ENCODE peak calls at places on chromosomes 1 and 21, in nine cellular contexts. Q is IMR-90; U is tibial nerve; M is mammary epithelial cell; A is NB4; T is GM23338; S is foreskin fibroblast; B is CD8-positive, alpha-beta T cell; C is upper lobe of right lung. J is an unnamed sample.

GRCh38 chr1:31041529-31041928 is 24.0 kb downstream of the PUM1 start:
- DNase-seq in Q (no peak), U (no peak), M (no peak), A (peak), T (no peak), S (no peak), B (no peak), C (no peak), J (no peak)

GRCh38 chr1:248373761-248374160 is 1.8 kb upstream of the OR2T6 start:
- DNase-seq in Q (no peak), U (no peak), M (no peak), A (no peak), T (no peak), S (no peak), B (no peak), C (no peak), J (no peak)

GRCh38 chr21:46172863-46173528 is 11.3 kb downstream of the SPATC1L start:
- DNase-seq in Q (no peak), U (no peak), M (no peak), A (no peak), T (no peak), S (no peak), B (no peak), C (peak), J (peak)

GRCh38 chr1:206808615-206809014 is 36.3 kb upstream of the IL10 start:
- DNase-seq in Q (peak), U (peak), M (no peak), A (peak), T (peak), S (peak), B (peak), C (no peak), J (no peak)

GRCh38 chr1:224340711-224341384 is 10.9 kb upstream of the NVL start:
- DNase-seq in Q (no peak), U (no peak), M (no peak), A (peak), T (peak), S (peak), B (peak), C (peak), J (no peak)

GRCh38 chr1:147225193-147225730 is at the start of gene FMO5:
- DNase-seq in Q (peak), U (peak), M (peak), A (peak), T (peak), S (peak), B (peak), C (peak), J (peak)

GRCh38 chr21:43972850-43973633 is 39.1 kb upstream of the TRAPPC10 start:
- DNase-seq in Q (peak), U (peak), M (no peak), A (no peak), T (no peak), S (peak), B (no peak), C (no peak), J (no peak)

GRCh38 chr1:229675396-229675795 is 49.3 kb downstream of the URB2 start:
- DNase-seq in Q (no peak), U (no peak), M (no peak), A (no peak), T (no peak), S (no peak), B (no peak), C (no peak), J (no peak)

GRCh38 chr1:197199923-197200467 is 53.5 kb upstream of the ASPM start:
- DNase-seq in Q (peak), U (no peak), M (no peak), A (peak), T (no peak), S (peak), B (no peak), C (no peak), J (no peak)

GRCh38 chr1:109784551-109785252 is 21.0 kb upstream of the EPS8L3 start:
- DNase-seq in Q (no peak), U (no peak), M (no peak), A (no peak), T (no peak), S (no peak), B (no peak), C (peak), J (peak)

GRCh38 chr21:37904879-37905278 is 11.4 kb downstream of the KCNJ6 start:
- DNase-seq in Q (no peak), U (no peak), M (no peak), A (no peak), T (no peak), S (no peak), B (no peak), C (no peak), J (no peak)

GRCh38 chr1:31587720-31588423 is 11.6 kb downstream of the TINAGL1 start:
- DNase-seq in Q (no peak), U (no peak), M (no peak), A (peak), T (peak), S (peak), B (peak), C (peak), J (peak)

GRCh38 chr1:19435851-19436465 is 49.4 kb downstream of the CAPZB start:
- DNase-seq in Q (peak), U (no peak), M (no peak), A (no peak), T (no peak), S (peak), B (no peak), C (no peak), J (no peak)

GRCh38 chr1:198650506-198650905 is 11.7 kb downstream of the PTPRC start:
- DNase-seq in Q (no peak), U (no peak), M (no peak), A (no peak), T (no peak), S (no peak), B (no peak), C (no peak), J (no peak)

GRCh38 chr1:201264554-201264953 is 18.8 kb upstream of the PKP1 start:
- DNase-seq in Q (no peak), U (no peak), M (no peak), A (no peak), T (no peak), S (no peak), B (no peak), C (no peak), J (no peak)

GRCh38 chr1:69523032-69523431 is 44.7 kb upstream of the LRRC7 start:
- DNase-seq in Q (peak), U (no peak), M (peak), A (no peak), T (no peak), S (peak), B (no peak), C (no peak), J (no peak)

GRCh38 chr1:159177273-159177907 is 6.0 kb downstream of the CADM3 start:
- DNase-seq in Q (peak), U (peak), M (peak), A (peak), T (peak), S (peak), B (peak), C (no peak), J (no peak)

GRCh38 chr21:16708431-16708830 is 804.4 kb upstream of the CXADR start:
- DNase-seq in Q (peak), U (no peak), M (no peak), A (no peak), T (no peak), S (peak), B (no peak), C (no peak), J (no peak)

GRCh38 chr1:237281481-237281880 is 239.5 kb downstream of the RYR2 start:
- DNase-seq in Q (no peak), U (no peak), M (no peak), A (no peak), T (peak), S (no peak), B (no peak), C (no peak), J (no peak)

GRCh38 chr1:54800899-54801759 is at the start of gene TTC22:
- DNase-seq in Q (no peak), U (no peak), M (peak), A (peak), T (peak), S (peak), B (peak), C (peak), J (peak)

GRCh38 chr1:53589043-53589887 is 130.1 kb downstream of the DMRTB1 start:
- DNase-seq in Q (no peak), U (no peak), M (no peak), A (no peak), T (no peak), S (no peak), B (no peak), C (peak), J (peak)

GRCh38 chr1:211643324-211644212 is 31.9 kb downstream of the NEK2 start:
- DNase-seq in Q (no peak), U (no peak), M (peak), A (no peak), T (no peak), S (no peak), B (peak), C (peak), J (peak)

GRCh38 chr1:97046765-97047411 is 325.3 kb downstream of the PTBP2 start:
- DNase-seq in Q (no peak), U (no peak), M (no peak), A (no peak), T (no peak), S (no peak), B (no peak), C (no peak), J (no peak)

GRCh38 chr21:44300262-44300959 is 558 bp downstream of the PFKL start:
- DNase-seq in Q (peak), U (peak), M (peak), A (peak), T (peak), S (peak), B (peak), C (peak), J (peak)

GRCh38 chr21:46154155-46154954 is 1.0 kb downstream of the FTCD start:
- DNase-seq in Q (no peak), U (no peak), M (no peak), A (no peak), T (no peak), S (no peak), B (no peak), C (peak), J (peak)

GRCh38 chr21:44949161-44950015 is 9.6 kb downstream of the SLX9 start:
- DNase-seq in Q (peak), U (peak), M (peak), A (peak), T (peak), S (peak), B (peak), C (peak), J (peak)

GRCh38 chr1:230375795-230376194 is 50.3 kb downstream of the PGBD5 start:
- DNase-seq in Q (no peak), U (no peak), M (no peak), A (no peak), T (no peak), S (no peak), B (no peak), C (no peak), J (no peak)

GRCh38 chr1:18339161-18339560 is 141.6 kb upstream of the KLHDC7A start:
- DNase-seq in Q (no peak), U (no peak), M (no peak), A (no peak), T (no peak), S (no peak), B (no peak), C (no peak), J (no peak)

GRCh38 chr1:106785136-106785535 is 271.3 kb upstream of the PRMT6 start:
- DNase-seq in Q (no peak), U (no peak), M (no peak), A (no peak), T (no peak), S (no peak), B (no peak), C (no peak), J (no peak)

GRCh38 chr21:44079846-44080245 is 27.4 kb upstream of the PWP2 start:
- DNase-seq in Q (no peak), U (no peak), M (no peak), A (no peak), T (no peak), S (no peak), B (no peak), C (no peak), J (no peak)

GRCh38 chr1:54996359-54996868 is 2.3 kb upstream of the BSND start:
- DNase-seq in Q (peak), U (peak), M (peak), A (peak), T (peak), S (peak), B (peak), C (peak), J (peak)

GRCh38 chr1:152924191-152924590 is 15.8 kb downstream of the IVL start:
- DNase-seq in Q (no peak), U (no peak), M (peak), A (no peak), T (peak), S (no peak), B (no peak), C (no peak), J (no peak)

GRCh38 chr1:65817891-65818290 is 25.2 kb downstream of the PDE4B start:
- DNase-seq in Q (no peak), U (no peak), M (no peak), A (no peak), T (no peak), S (no peak), B (no peak), C (no peak), J (no peak)

GRCh38 chr1:37360011-37360410 is 114.4 kb upstream of the ZC3H12A start:
- DNase-seq in Q (no peak), U (no peak), M (no peak), A (no peak), T (no peak), S (no peak), B (no peak), C (no peak), J (no peak)

GRCh38 chr1:8238141-8239038 is 79.5 kb upstream of the SLC45A1 start:
- DNase-seq in Q (peak), U (no peak), M (no peak), A (no peak), T (peak), S (peak), B (no peak), C (no peak), J (no peak)

GRCh38 chr1:186858923-186859322 is 30.2 kb downstream of the PLA2G4A start:
- DNase-seq in Q (no peak), U (no peak), M (peak), A (no peak), T (no peak), S (no peak), B (no peak), C (no peak), J (peak)
- H3K4me3 ChIP-seq in Q (no peak), U (no peak), M (no peak), A (no peak), T (no peak), S (no peak), B (no peak), C (no peak), J (no peak)

GRCh38 chr1:88595355-88595754 is 88.7 kb upstream of the PKN2 start:
- DNase-seq in Q (peak), U (no peak), M (peak), A (peak), T (peak), S (peak), B (no peak), C (no peak), J (no peak)
- TF ChIP-seq CTCF in Q (peak), U (no peak), M (peak), A (peak), T (peak), S (peak), B (peak), C (peak), J (no peak)

DNA sequence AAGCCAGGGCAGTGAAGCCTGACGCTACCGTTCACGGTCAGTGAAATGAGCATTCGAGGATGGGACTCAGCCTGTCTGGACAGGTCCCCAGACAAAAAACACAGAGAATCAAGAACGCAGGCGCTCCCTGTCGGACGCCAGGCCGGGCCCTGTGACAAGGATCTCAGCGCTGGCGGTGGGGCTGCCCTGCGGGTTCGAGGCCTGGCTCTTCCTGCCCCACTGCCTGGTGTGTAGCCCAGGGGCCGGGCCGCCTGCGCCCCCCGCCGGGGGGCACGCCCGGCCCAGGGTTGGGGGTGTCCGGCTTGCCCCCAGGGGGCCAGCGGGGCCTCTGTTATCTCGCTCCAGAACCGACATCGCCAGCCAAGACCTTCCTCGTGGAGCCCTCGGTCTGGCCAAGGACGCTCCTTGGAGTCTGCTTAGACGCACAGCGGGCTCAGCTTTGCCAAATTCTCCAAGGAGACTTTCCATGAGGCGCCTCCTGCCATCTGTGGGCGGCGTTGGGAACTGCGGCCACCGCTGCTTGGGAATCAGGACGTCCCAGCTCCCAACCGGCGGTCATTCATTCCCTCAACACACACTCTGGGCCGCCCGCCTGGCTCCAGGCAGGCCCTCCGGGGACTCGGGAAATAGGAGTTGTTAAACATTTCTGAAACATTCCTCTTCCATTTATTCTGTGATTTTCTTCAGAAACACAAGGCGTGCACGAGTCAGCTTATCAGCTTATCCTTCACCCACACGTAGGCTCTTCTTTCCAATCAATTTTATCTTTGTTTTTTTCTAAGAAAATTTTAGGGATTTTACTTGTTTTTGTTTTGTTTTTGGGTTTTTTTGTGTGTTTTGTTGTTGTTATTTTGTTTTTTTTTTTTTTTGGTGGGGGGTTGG is 11.3 kb upstream of the RIPK4 start:
- DNase-seq in Q (peak), U (peak), M (peak), A (peak), T (peak), S (peak), B (no peak), C (peak), J (peak)
- H3K4me3 ChIP-seq in Q (no peak), U (no peak), M (no peak), A (no peak), T (peak), S (no peak), B (no peak), C (no peak), J (no peak)

DNA sequence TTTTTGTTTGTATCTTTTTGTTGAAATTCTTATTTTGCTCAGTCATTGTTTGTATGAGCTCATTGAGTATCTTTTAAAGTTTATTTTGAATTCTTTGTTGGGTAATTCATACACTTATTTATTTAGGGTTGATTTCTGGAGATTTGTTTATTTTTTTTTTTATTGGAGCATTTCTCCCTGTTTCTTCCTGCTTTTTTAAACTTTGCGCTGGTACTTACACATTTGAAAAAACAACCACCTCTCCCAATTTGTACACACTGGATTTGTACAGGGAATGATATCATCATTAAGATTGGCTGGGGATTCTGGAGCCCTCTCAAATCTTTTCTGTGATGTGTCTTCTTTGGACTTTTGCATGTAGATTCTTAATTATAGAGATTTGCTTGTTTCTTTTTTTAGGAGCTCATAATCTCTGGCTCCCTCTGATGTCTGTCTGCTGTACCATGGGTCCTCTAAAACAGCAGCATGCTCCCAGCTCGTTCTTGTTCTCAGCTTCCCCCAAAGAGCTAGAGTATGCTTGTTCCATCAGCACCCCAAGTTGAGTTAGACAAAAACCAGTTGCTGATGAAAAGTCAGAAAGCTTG is 310.7 kb downstream of the DUSP10 start:
- DNase-seq in Q (peak), U (no peak), M (no peak), A (no peak), T (no peak), S (peak), B (no peak), C (no peak), J (no peak)
- TF ChIP-seq CTCF in Q (peak), U (no peak), M (peak), A (no peak), T (peak), S (peak), B (no peak), C (no peak), J (peak)